ENCODE peak calls at places on chromosomes 5 and 9, in six cellular contexts. One of them, this sample, is unnamed.

GRCh38 chr9:121819511-121820231 is 168.2 kb downstream of the DAB2IP start:
- DNase-seq in A549: no peak
- DNase-seq in H1: no peak
- DNase-seq in HepG2: no peak
- DNase-seq in K562: no peak
- DNase-seq in endothelial cell of umbilical vein: peak
- DNase-seq in this sample: peak

GRCh38 chr9:5510991-5511390 is 660 bp downstream of the PDCD1LG2 start:
- DNase-seq in A549: no peak
- DNase-seq in H1: no peak
- DNase-seq in HepG2: no peak
- DNase-seq in K562: no peak
- DNase-seq in endothelial cell of umbilical vein: no peak
- DNase-seq in this sample: no peak

GRCh38 chr5:151456321-151456940 is 9.0 kb downstream of the SLC36A1 start:
- DNase-seq in A549: no peak
- DNase-seq in H1: no peak
- DNase-seq in HepG2: no peak
- DNase-seq in K562: no peak
- DNase-seq in endothelial cell of umbilical vein: no peak
- DNase-seq in this sample: no peak

GRCh38 chr5:177188775-177189174 is 55.2 kb downstream of the NSD1 start:
- DNase-seq in A549: no peak
- DNase-seq in H1: no peak
- DNase-seq in HepG2: no peak
- DNase-seq in K562: no peak
- DNase-seq in endothelial cell of umbilical vein: no peak
- DNase-seq in this sample: no peak

GRCh38 chr5:55160493-55161209 is 680 bp downstream of the GPX8 start:
- DNase-seq in A549: peak
- DNase-seq in H1: no peak
- DNase-seq in HepG2: no peak
- DNase-seq in K562: no peak
- DNase-seq in endothelial cell of umbilical vein: peak
- DNase-seq in this sample: no peak

GRCh38 chr9:115234094-115234493 is 116.1 kb upstream of the TNC start:
- DNase-seq in A549: peak
- DNase-seq in H1: no peak
- DNase-seq in HepG2: no peak
- DNase-seq in K562: no peak
- DNase-seq in endothelial cell of umbilical vein: no peak
- DNase-seq in this sample: no peak

GRCh38 chr9:129567842-129568559 is 52.9 kb downstream of the C9orf50 start:
- DNase-seq in A549: peak
- DNase-seq in H1: peak
- DNase-seq in HepG2: peak
- DNase-seq in K562: peak
- DNase-seq in endothelial cell of umbilical vein: peak
- DNase-seq in this sample: no peak

GRCh38 chr9:131386258-131386657 is 7.6 kb upstream of the PRRC2B start:
- DNase-seq in A549: no peak
- DNase-seq in H1: no peak
- DNase-seq in HepG2: no peak
- DNase-seq in K562: no peak
- DNase-seq in endothelial cell of umbilical vein: no peak
- DNase-seq in this sample: no peak

GRCh38 chr5:174567506-174568141 is 156.8 kb upstream of the MSX2 start:
- DNase-seq in A549: no peak
- DNase-seq in H1: no peak
- DNase-seq in HepG2: no peak
- DNase-seq in K562: no peak
- DNase-seq in endothelial cell of umbilical vein: no peak
- DNase-seq in this sample: no peak

GRCh38 chr9:131045300-131046092 is 36.5 kb downstream of the LAMC3 start:
- DNase-seq in A549: peak
- DNase-seq in H1: no peak
- DNase-seq in HepG2: no peak
- DNase-seq in K562: peak
- DNase-seq in endothelial cell of umbilical vein: peak
- DNase-seq in this sample: no peak

GRCh38 chr9:75601280-75601679 is 289.2 kb upstream of the PCSK5 start:
- DNase-seq in A549: no peak
- DNase-seq in H1: no peak
- DNase-seq in HepG2: no peak
- DNase-seq in K562: no peak
- DNase-seq in endothelial cell of umbilical vein: no peak
- DNase-seq in this sample: no peak

GRCh38 chr5:143290115-143290514 is 113.4 kb downstream of the NR3C1 start:
- DNase-seq in A549: no peak
- DNase-seq in H1: no peak
- DNase-seq in HepG2: no peak
- DNase-seq in K562: no peak
- DNase-seq in endothelial cell of umbilical vein: no peak
- DNase-seq in this sample: no peak

GRCh38 chr5:14190194-14191164 is 47.3 kb downstream of the TRIO start:
- DNase-seq in A549: peak
- DNase-seq in H1: no peak
- DNase-seq in HepG2: no peak
- DNase-seq in K562: no peak
- DNase-seq in endothelial cell of umbilical vein: peak
- DNase-seq in this sample: no peak

GRCh38 chr5:74895906-74896305 is 29.7 kb upstream of the FAM169A start:
- DNase-seq in A549: no peak
- DNase-seq in H1: no peak
- DNase-seq in HepG2: no peak
- DNase-seq in K562: no peak
- DNase-seq in endothelial cell of umbilical vein: peak
- DNase-seq in this sample: no peak

GRCh38 chr9:96152550-96152949 is 149.4 kb downstream of the HSD17B3 start:
- DNase-seq in A549: no peak
- DNase-seq in H1: no peak
- DNase-seq in HepG2: no peak
- DNase-seq in K562: no peak
- DNase-seq in endothelial cell of umbilical vein: no peak
- DNase-seq in this sample: no peak
- TF ChIP-seq JUN in A549: no peak
- TF ChIP-seq JUN in H1: no peak
- TF ChIP-seq JUN in HepG2: no peak
- TF ChIP-seq JUN in K562: no peak
- TF ChIP-seq JUN in endothelial cell of umbilical vein: no peak
- TF ChIP-seq JUN in this sample: no peak

GRCh38 chr5:59665086-59665831 is 228.3 kb downstream of the PDE4D start:
- DNase-seq in A549: no peak
- DNase-seq in H1: no peak
- DNase-seq in HepG2: no peak
- DNase-seq in K562: no peak
- DNase-seq in endothelial cell of umbilical vein: no peak
- DNase-seq in this sample: no peak

GRCh38 chr5:59666709-59667108 is 226.8 kb downstream of the PDE4D start:
- DNase-seq in A549: no peak
- DNase-seq in H1: no peak
- DNase-seq in HepG2: no peak
- DNase-seq in K562: no peak
- DNase-seq in endothelial cell of umbilical vein: no peak
- DNase-seq in this sample: no peak

GRCh38 chr5:59660737-59661136 is 232.8 kb downstream of the PDE4D start:
- DNase-seq in A549: peak
- DNase-seq in H1: no peak
- DNase-seq in HepG2: no peak
- DNase-seq in K562: no peak
- DNase-seq in endothelial cell of umbilical vein: peak
- DNase-seq in this sample: no peak

GRCh38 chr5:59661306-59661705 is 232.2 kb downstream of the PDE4D start:
- DNase-seq in A549: no peak
- DNase-seq in H1: no peak
- DNase-seq in HepG2: peak
- DNase-seq in K562: no peak
- DNase-seq in endothelial cell of umbilical vein: peak
- DNase-seq in this sample: no peak

GRCh38 chr5:59661939-59662615 is 231.4 kb downstream of the PDE4D start:
- DNase-seq in A549: no peak
- DNase-seq in H1: no peak
- DNase-seq in HepG2: peak
- DNase-seq in K562: no peak
- DNase-seq in endothelial cell of umbilical vein: peak
- DNase-seq in this sample: no peak
- TF ChIP-seq JUN in A549: no peak
- TF ChIP-seq JUN in H1: no peak
- TF ChIP-seq JUN in HepG2: no peak
- TF ChIP-seq JUN in K562: no peak
- TF ChIP-seq JUN in endothelial cell of umbilical vein: peak
- TF ChIP-seq JUN in this sample: no peak

DNA sequence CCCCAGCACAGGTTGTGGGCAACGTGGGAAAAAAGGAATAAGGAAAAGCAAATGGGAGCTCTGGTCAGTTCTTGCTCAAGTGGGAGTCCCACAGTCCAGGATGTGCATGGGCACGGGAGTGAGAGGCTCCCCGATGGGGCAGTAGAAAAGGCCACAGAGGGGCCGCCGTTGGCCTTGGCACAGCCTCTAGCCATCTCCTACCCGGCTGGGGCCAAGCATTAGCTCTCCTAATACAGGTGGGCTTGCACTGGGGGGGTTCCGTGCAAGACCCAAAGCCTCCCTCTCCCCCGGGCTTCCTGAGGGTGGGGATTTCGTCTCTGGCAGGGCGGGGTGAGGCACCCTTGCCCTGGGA is 212.2 kb upstream of the MVB12B start:
- DNase-seq in A549: no peak
- DNase-seq in H1: peak
- DNase-seq in HepG2: no peak
- DNase-seq in K562: no peak
- DNase-seq in endothelial cell of umbilical vein: no peak
- DNase-seq in this sample: no peak
- TF ChIP-seq JUN in A549: no peak
- TF ChIP-seq JUN in H1: no peak
- TF ChIP-seq JUN in HepG2: no peak
- TF ChIP-seq JUN in K562: no peak
- TF ChIP-seq JUN in endothelial cell of umbilical vein: no peak
- TF ChIP-seq JUN in this sample: no peak

GRCh38 chr5:109759304-109759703 is 69.6 kb downstream of the MAN2A1 start:
- DNase-seq in A549: no peak
- DNase-seq in H1: no peak
- DNase-seq in HepG2: no peak
- DNase-seq in K562: no peak
- DNase-seq in endothelial cell of umbilical vein: peak
- DNase-seq in this sample: no peak
- TF ChIP-seq JUN in A549: no peak
- TF ChIP-seq JUN in H1: no peak
- TF ChIP-seq JUN in HepG2: no peak
- TF ChIP-seq JUN in K562: no peak
- TF ChIP-seq JUN in endothelial cell of umbilical vein: peak
- TF ChIP-seq JUN in this sample: no peak

GRCh38 chr5:169265888-169266287 is 35.1 kb downstream of the SLIT3 start:
- DNase-seq in A549: no peak
- DNase-seq in H1: no peak
- DNase-seq in HepG2: no peak
- DNase-seq in K562: peak
- DNase-seq in endothelial cell of umbilical vein: peak
- DNase-seq in this sample: no peak
- TF ChIP-seq JUN in A549: no peak
- TF ChIP-seq JUN in H1: no peak
- TF ChIP-seq JUN in HepG2: no peak
- TF ChIP-seq JUN in K562: no peak
- TF ChIP-seq JUN in endothelial cell of umbilical vein: no peak
- TF ChIP-seq JUN in this sample: no peak

GRCh38 chr9:125233678-125234077 is 7.5 kb downstream of the HSPA5 start:
- DNase-seq in A549: peak
- DNase-seq in H1: no peak
- DNase-seq in HepG2: no peak
- DNase-seq in K562: no peak
- DNase-seq in endothelial cell of umbilical vein: peak
- DNase-seq in this sample: no peak
- TF ChIP-seq JUN in A549: no peak
- TF ChIP-seq JUN in H1: no peak
- TF ChIP-seq JUN in HepG2: no peak
- TF ChIP-seq JUN in K562: no peak
- TF ChIP-seq JUN in endothelial cell of umbilical vein: peak
- TF ChIP-seq JUN in this sample: no peak

This sample was measured in WTC11.